ENCODE peak calls at places on chromosome 5, in five cellular contexts. N, O, T, G and C are unnamed samples. For H3K27me3, the result is how much of the 10 kb centered on the place peaks cover.

GRCh38 chr5:151678713-151679112 is 8.0 kb downstream of the SPARC start:
- DNase-seq in N (peak), O (no peak), T (no peak), G (peak), C (no peak)

GRCh38 chr5:115033861-115034260 is 135.8 kb downstream of the TRIM36 start:
- DNase-seq in N (no peak), O (peak), T (peak), G (no peak), C (peak)

GRCh38 chr5:116532762-116533525 is 41.7 kb downstream of the SEMA6A start:
- DNase-seq in N (no peak), O (no peak), T (no peak), G (no peak), C (no peak)

GRCh38 chr5:108196276-108196675 is 185.6 kb downstream of the FBXL17 start:
- DNase-seq in N (peak), O (no peak), T (no peak), G (no peak), C (no peak)

GRCh38 chr5:54651482-54652076 is 134.0 kb downstream of the SNX18 start:
- DNase-seq in N (peak), O (no peak), T (no peak), G (no peak), C (no peak)

GRCh38 chr5:55101556-55102276 is 730 bp upstream of the GZMA start:
- DNase-seq in N (no peak), O (no peak), T (no peak), G (no peak), C (no peak)

GRCh38 chr5:24598926-24599325 is 45.9 kb downstream of the CDH10 start:
- DNase-seq in N (no peak), O (no peak), T (no peak), G (no peak), C (no peak)

GRCh38 chr5:91727452-91727851 is 344.3 kb upstream of the ARRDC3 start:
- DNase-seq in N (no peak), O (no peak), T (no peak), G (no peak), C (no peak)

GRCh38 chr5:8321272-8321671 is 452.3 kb downstream of the MTRR start:
- DNase-seq in N (no peak), O (no peak), T (no peak), G (no peak), C (no peak)

GRCh38 chr5:120017523-120017922 is 388.2 kb downstream of the FAM170A start:
- DNase-seq in N (peak), O (no peak), T (no peak), G (peak), C (no peak)

GRCh38 chr5:96909003-96909402 is 26.9 kb upstream of the LNPEP start:
- DNase-seq in N (no peak), O (no peak), T (no peak), G (no peak), C (no peak)

GRCh38 chr5:73290242-73290641 is 117.2 kb downstream of the TMEM174 start:
- DNase-seq in N (no peak), O (no peak), T (no peak), G (no peak), C (no peak)
- H3K27me3 ChIP-seq in N (under half), O (under half), T (under half), G (under half), C (half or more)

DNA sequence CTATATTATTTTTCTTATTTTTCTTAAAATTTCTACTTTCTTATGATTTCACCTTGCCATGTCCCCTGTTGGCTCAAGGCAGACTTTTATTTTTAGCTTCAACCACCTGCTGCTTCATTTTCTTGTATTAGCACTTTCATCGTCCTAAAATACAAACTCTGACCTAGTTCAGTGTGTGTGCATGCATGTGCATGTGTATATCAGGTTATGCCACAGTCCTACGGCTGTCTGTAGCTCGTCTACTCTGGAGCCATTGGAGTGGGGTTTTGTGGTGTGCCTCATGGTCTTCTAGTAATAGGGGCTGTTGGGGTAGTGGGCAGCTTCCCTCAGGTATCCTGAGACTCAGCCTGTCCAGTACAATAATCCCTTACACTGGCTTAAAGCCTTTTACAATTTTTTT is 13.4 kb upstream of the SPINK1 start:
- DNase-seq in N (no peak), O (no peak), T (no peak), G (no peak), C (no peak)
- H2BK15ac ChIP-seq in N (no peak), O (no peak), T (no peak), G (no peak), C (no peak)

DNA sequence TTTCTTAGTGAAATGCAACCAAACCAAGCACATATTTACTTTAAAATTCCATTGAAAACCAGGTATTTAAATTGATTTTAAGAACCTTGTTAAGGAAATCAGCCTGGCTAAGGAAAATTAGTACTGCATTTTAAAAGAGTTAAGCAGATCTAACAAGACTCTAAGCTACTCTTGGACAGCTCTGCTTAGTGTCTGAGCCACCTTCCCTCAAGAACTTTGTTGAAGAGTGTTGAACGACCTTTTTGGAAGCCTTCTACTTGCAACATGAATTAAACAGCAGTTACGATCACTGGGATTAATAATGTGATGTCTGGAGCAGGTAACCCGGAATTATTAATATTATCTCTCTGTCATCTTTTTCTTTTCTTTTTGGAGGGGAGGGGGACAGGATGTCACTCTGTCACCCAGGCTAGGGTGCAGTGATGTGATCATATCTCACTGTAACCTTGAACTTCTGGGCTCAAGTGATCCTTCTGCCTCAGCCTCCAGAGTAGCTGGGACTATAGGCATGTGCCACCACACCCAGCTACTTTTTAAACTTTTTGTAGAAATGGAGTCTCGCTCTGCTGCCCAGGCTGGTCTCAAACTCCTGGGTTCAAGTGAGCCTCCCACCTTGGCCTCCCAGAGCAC is 74.7 kb downstream of the ANKRD55 start:
- DNase-seq in N (no peak), O (no peak), T (no peak), G (no peak), C (no peak)
- H4K91ac ChIP-seq in N (no peak), O (no peak), T (no peak), G (peak), C (no peak)

GRCh38 chr5:42992035-42992570 is 48.0 kb downstream of the ANXA2R start:
- DNase-seq in N (peak), O (peak), T (no peak), G (peak), C (no peak)

GRCh38 chr5:42991477-42992034 is 48.6 kb downstream of the ANXA2R start:
- DNase-seq in N (peak), O (peak), T (no peak), G (no peak), C (no peak)

GRCh38 chr5:42989198-42989597 is 50.9 kb downstream of the ANXA2R start:
- DNase-seq in N (no peak), O (no peak), T (no peak), G (no peak), C (no peak)

GRCh38 chr5:42988568-42988967 is 51.6 kb downstream of the ANXA2R start:
- DNase-seq in N (no peak), O (no peak), T (no peak), G (no peak), C (no peak)

GRCh38 chr5:42990892-42991291 is 49.2 kb downstream of the ANXA2R start:
- DNase-seq in N (no peak), O (no peak), T (no peak), G (no peak), C (no peak)
- H3K27me3 ChIP-seq in N (under half), O (half or more), T (half or more), G (under half), C (under half)

GRCh38 chr5:118956727-118957126 is 31.6 kb downstream of the DTWD2 start:
- DNase-seq in N (peak), O (no peak), T (no peak), G (peak), C (no peak)

GRCh38 chr5:118953652-118954005 is 34.7 kb downstream of the DTWD2 start:
- DNase-seq in N (no peak), O (no peak), T (no peak), G (no peak), C (no peak)

GRCh38 chr5:118952992-118953651 is 35.2 kb downstream of the DTWD2 start:
- DNase-seq in N (peak), O (peak), T (peak), G (no peak), C (no peak)
- H2BK15ac ChIP-seq in N (no peak), O (no peak), T (no peak), G (no peak), C (no peak)

DNA sequence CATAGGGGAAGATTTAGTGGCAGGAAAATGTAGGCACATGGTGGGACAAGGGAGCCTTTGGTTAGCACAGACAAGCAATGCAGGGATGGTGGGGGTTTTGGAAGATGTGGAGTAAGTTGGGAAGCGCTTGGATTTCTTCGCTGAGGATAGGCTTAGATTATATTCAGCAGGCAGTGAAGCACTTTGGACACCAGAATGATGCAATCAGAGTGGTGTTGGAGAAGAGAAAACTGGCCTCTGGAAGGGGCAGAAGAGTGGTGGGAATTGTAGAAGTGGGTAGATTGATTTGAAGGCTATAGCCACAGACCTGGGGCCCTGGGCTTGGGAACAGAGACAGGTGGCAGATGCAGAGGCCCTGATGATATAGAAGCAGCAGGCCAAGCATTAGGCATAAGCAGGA is 28.3 kb downstream of the SLC25A48 start:
- DNase-seq in N (no peak), O (no peak), T (no peak), G (no peak), C (no peak)
- H4K91ac ChIP-seq in N (no peak), O (no peak), T (no peak), G (no peak), C (no peak)

DNA sequence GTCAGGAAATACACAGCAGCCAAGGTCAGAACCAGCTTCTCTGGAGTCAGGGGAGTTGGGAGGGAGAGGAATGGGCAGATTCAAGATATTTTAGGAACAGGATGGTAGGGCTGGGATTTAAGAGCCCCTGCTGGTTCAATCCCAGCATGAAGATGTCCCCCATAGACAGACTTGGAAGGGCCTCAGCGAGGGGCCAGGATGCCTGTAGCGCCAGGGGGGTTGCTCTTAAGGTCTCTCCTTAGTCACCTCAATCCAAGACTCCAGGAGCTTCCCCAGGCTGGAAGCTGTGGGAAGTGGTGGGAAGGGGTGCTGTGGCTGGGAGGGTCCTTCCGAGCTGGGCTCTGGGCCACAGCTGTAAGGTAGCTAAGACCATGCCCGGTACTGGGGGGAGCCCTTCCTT is 8.1 kb upstream of the TSPAN17 start:
- DNase-seq in N (no peak), O (no peak), T (no peak), G (no peak), C (no peak)
- H3K27me3 ChIP-seq in N (under half), O (under half), T (under half), G (under half), C (half or more)